ENCODE peak calls at places on chromosomes 5 and 9, in five cellular contexts. One of them, this sample, is unnamed.

GRCh38 chr5:37501152-37501551 is 122.0 kb downstream of the WDR70 start:
- DNase-seq in AG10803: no peak
- DNase-seq in cardiac muscle cell: peak; percentile 9
- DNase-seq in neural crest cell: no peak
- DNase-seq in progenitor cell of endocrine pancreas: no peak
- DNase-seq in this sample: peak; percentile 11

GRCh38 chr5:170388818-170389217 is 349 bp downstream of the KCNMB1 start:
- DNase-seq in AG10803: no peak
- DNase-seq in cardiac muscle cell: no peak
- DNase-seq in neural crest cell: no peak
- DNase-seq in progenitor cell of endocrine pancreas: no peak
- DNase-seq in this sample: no peak

GRCh38 chr9:96327694-96328352 is 25.8 kb upstream of the HSD17B3 start:
- DNase-seq in AG10803: peak; percentile 51
- DNase-seq in cardiac muscle cell: peak; percentile 77
- DNase-seq in neural crest cell: peak; percentile 53
- DNase-seq in progenitor cell of endocrine pancreas: no peak
- DNase-seq in this sample: peak; percentile 61

GRCh38 chr5:74080157-74080556 is 454.2 kb downstream of the ARHGEF28 start:
- DNase-seq in AG10803: no peak
- DNase-seq in cardiac muscle cell: no peak
- DNase-seq in neural crest cell: no peak
- DNase-seq in progenitor cell of endocrine pancreas: no peak
- DNase-seq in this sample: no peak

GRCh38 chr9:80175286-80175906 is 603.6 kb downstream of the TLE4 start:
- DNase-seq in AG10803: peak; percentile 49
- DNase-seq in cardiac muscle cell: peak; percentile 55
- DNase-seq in neural crest cell: peak; percentile 9
- DNase-seq in progenitor cell of endocrine pancreas: no peak
- DNase-seq in this sample: peak; percentile 8

GRCh38 chr5:19547640-19548039 is 440.4 kb downstream of the CDH18 start:
- DNase-seq in AG10803: no peak
- DNase-seq in cardiac muscle cell: peak; percentile 20
- DNase-seq in neural crest cell: no peak
- DNase-seq in progenitor cell of endocrine pancreas: no peak
- DNase-seq in this sample: no peak

GRCh38 chr5:16350816-16351215 is 114.8 kb downstream of the ZNF622 start:
- DNase-seq in AG10803: no peak
- DNase-seq in cardiac muscle cell: no peak
- DNase-seq in neural crest cell: no peak
- DNase-seq in progenitor cell of endocrine pancreas: no peak
- DNase-seq in this sample: no peak

GRCh38 chr9:104984541-104984940 is 56.6 kb upstream of the ABCA1 start:
- DNase-seq in AG10803: no peak
- DNase-seq in cardiac muscle cell: no peak
- DNase-seq in neural crest cell: no peak
- DNase-seq in progenitor cell of endocrine pancreas: no peak
- DNase-seq in this sample: no peak

GRCh38 chr5:28066856-28067255 is 1028.5 kb upstream of the CDH9 start:
- DNase-seq in AG10803: no peak
- DNase-seq in cardiac muscle cell: no peak
- DNase-seq in neural crest cell: no peak
- DNase-seq in progenitor cell of endocrine pancreas: no peak
- DNase-seq in this sample: no peak

GRCh38 chr5:78162253-78162862 is 132.1 kb downstream of the AP3B1 start:
- DNase-seq in AG10803: peak; percentile 32
- DNase-seq in cardiac muscle cell: peak; percentile 60
- DNase-seq in neural crest cell: peak; percentile 16
- DNase-seq in progenitor cell of endocrine pancreas: no peak
- DNase-seq in this sample: peak; percentile 29

GRCh38 chr5:172102251-172102870 is 85.7 kb downstream of the STK10 start:
- DNase-seq in AG10803: no peak
- DNase-seq in cardiac muscle cell: peak; percentile 90
- DNase-seq in neural crest cell: no peak
- DNase-seq in progenitor cell of endocrine pancreas: no peak
- DNase-seq in this sample: no peak

GRCh38 chr5:76403963-76404693 is 1.0 kb downstream of the IQGAP2 start:
- DNase-seq in AG10803: no peak
- DNase-seq in cardiac muscle cell: no peak
- DNase-seq in neural crest cell: no peak
- DNase-seq in progenitor cell of endocrine pancreas: peak; percentile 66
- DNase-seq in this sample: no peak

GRCh38 chr5:5078009-5078897 is 61.9 kb upstream of the ADAMTS16 start:
- DNase-seq in AG10803: no peak
- DNase-seq in cardiac muscle cell: no peak
- DNase-seq in neural crest cell: no peak
- DNase-seq in progenitor cell of endocrine pancreas: no peak
- DNase-seq in this sample: no peak

GRCh38 chr5:24161559-24161958 is 483.2 kb downstream of the CDH10 start:
- DNase-seq in AG10803: no peak
- DNase-seq in cardiac muscle cell: no peak
- DNase-seq in neural crest cell: no peak
- DNase-seq in progenitor cell of endocrine pancreas: no peak
- DNase-seq in this sample: no peak

GRCh38 chr9:97470076-97470475 is 31.4 kb upstream of the TMOD1 start:
- DNase-seq in AG10803: no peak
- DNase-seq in cardiac muscle cell: no peak
- DNase-seq in neural crest cell: no peak
- DNase-seq in progenitor cell of endocrine pancreas: no peak
- DNase-seq in this sample: no peak

GRCh38 chr9:121055642-121056143 is 5.6 kb upstream of the C5 start:
- DNase-seq in AG10803: no peak
- DNase-seq in cardiac muscle cell: peak; percentile 17
- DNase-seq in neural crest cell: no peak
- DNase-seq in progenitor cell of endocrine pancreas: no peak
- DNase-seq in this sample: no peak

GRCh38 chr9:88388886-88389617 is 808 bp downstream of the SPIN1 start:
- DNase-seq in AG10803: peak; percentile 83
- DNase-seq in cardiac muscle cell: peak; percentile 76
- DNase-seq in neural crest cell: peak; percentile 63
- DNase-seq in progenitor cell of endocrine pancreas: peak; percentile 80
- DNase-seq in this sample: peak; percentile 65

GRCh38 chr9:105079457-105079856 is 151.5 kb upstream of the ABCA1 start:
- DNase-seq in AG10803: no peak
- DNase-seq in cardiac muscle cell: no peak
- DNase-seq in neural crest cell: no peak
- DNase-seq in progenitor cell of endocrine pancreas: no peak
- DNase-seq in this sample: no peak

GRCh38 chr5:39716532-39716971 is 291.8 kb upstream of the DAB2 start:
- DNase-seq in AG10803: peak; percentile 44
- DNase-seq in cardiac muscle cell: peak; percentile 76
- DNase-seq in neural crest cell: peak; percentile 2
- DNase-seq in progenitor cell of endocrine pancreas: peak; percentile 19
- DNase-seq in this sample: peak; percentile 29

GRCh38 chr9:111743275-111743674 is 51.5 kb downstream of the SHOC1 start:
- DNase-seq in AG10803: peak; percentile 80
- DNase-seq in cardiac muscle cell: peak; percentile 72
- DNase-seq in neural crest cell: no peak
- DNase-seq in progenitor cell of endocrine pancreas: no peak
- DNase-seq in this sample: peak; percentile 79

GRCh38 chr9:117722108-117722761 is 18.0 kb downstream of the TLR4 start:
- DNase-seq in AG10803: no peak
- DNase-seq in cardiac muscle cell: no peak
- DNase-seq in neural crest cell: no peak
- DNase-seq in progenitor cell of endocrine pancreas: no peak
- DNase-seq in this sample: no peak

GRCh38 chr9:21326526-21327139 is 8.6 kb downstream of the KLHL9 start:
- DNase-seq in AG10803: peak; percentile 46
- DNase-seq in cardiac muscle cell: peak; percentile 56
- DNase-seq in neural crest cell: no peak
- DNase-seq in progenitor cell of endocrine pancreas: no peak
- DNase-seq in this sample: peak; percentile 29
- TF ChIP-seq CTCF in AG10803: peak; percentile 72
- TF ChIP-seq CTCF in cardiac muscle cell: peak; percentile 62
- TF ChIP-seq CTCF in neural crest cell: peak; percentile 84
- TF ChIP-seq CTCF in progenitor cell of endocrine pancreas: peak; percentile 83
- TF ChIP-seq CTCF in this sample: peak; percentile 87

DNA sequence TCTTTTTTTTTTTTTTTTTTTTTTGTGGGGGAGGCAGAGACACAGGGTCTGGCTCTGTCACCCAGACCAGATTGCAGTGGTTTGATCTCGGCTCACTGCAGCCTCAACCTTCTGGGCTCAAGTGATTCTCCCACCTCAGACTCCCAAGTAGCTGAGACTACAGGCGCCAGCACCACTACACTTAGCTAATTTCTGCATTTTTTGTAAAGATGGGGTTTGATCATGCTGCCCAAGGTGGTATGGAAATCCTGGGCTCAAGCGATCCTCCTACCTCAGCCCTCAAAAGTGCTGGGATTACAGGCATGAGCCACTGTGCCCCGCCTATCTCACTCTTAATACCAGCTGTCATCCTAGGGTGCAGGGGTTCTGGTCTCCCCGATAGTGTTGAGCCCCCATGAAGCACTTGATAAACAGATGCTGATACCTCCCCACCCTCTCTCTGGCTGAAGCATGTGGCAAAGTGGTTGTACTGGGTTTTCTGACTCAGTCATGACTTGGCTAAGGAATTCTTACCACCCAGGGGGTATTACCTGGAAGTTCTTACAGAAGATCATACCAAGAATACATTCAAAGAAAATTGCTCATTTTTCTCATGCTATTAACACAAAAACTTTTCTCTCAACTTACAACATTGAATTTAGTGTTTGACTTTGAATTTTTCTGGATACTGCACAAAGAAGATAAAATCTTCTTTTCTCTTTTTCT is 110.2 kb upstream of the DAPK1 start:
- DNase-seq in AG10803: peak; percentile 9
- DNase-seq in cardiac muscle cell: no peak
- DNase-seq in neural crest cell: no peak
- DNase-seq in progenitor cell of endocrine pancreas: no peak
- DNase-seq in this sample: no peak
- TF ChIP-seq CTCF in AG10803: no peak
- TF ChIP-seq CTCF in cardiac muscle cell: no peak
- TF ChIP-seq CTCF in neural crest cell: no peak
- TF ChIP-seq CTCF in progenitor cell of endocrine pancreas: no peak
- TF ChIP-seq CTCF in this sample: no peak

GRCh38 chr9:99269429-99269828 is 47.3 kb downstream of the SEC61B start:
- DNase-seq in AG10803: peak; percentile 90
- DNase-seq in cardiac muscle cell: peak; percentile 74
- DNase-seq in neural crest cell: no peak
- DNase-seq in progenitor cell of endocrine pancreas: no peak
- DNase-seq in this sample: peak; percentile 87
- TF ChIP-seq CTCF in AG10803: no peak
- TF ChIP-seq CTCF in cardiac muscle cell: no peak
- TF ChIP-seq CTCF in neural crest cell: no peak
- TF ChIP-seq CTCF in progenitor cell of endocrine pancreas: no peak
- TF ChIP-seq CTCF in this sample: no peak

DNA sequence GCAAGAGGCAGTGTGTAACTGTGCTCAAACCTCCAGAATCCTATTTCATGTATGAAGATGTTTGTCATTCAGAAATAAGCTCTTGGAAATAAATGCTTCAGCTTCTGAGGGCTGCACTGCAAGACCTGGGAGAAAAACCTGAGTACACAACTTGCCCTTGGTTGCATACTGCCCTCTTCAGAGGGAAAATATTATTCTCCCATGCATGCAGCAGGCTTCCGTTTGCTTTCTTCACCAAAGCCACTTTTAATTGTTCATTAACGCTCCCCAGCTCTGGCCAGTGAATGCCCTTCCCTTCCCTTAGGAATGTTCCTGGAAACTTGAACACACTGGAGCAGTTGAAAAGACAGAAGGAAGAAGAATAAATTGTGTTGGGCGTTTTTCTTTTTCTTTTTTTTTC is 2.5 kb upstream of the WHRN start:
- DNase-seq in AG10803: peak; percentile 29
- DNase-seq in cardiac muscle cell: peak; percentile 41
- DNase-seq in neural crest cell: no peak
- DNase-seq in progenitor cell of endocrine pancreas: no peak
- DNase-seq in this sample: peak; percentile 28
- TF ChIP-seq CTCF in AG10803: peak; percentile 45
- TF ChIP-seq CTCF in cardiac muscle cell: peak; percentile 24
- TF ChIP-seq CTCF in neural crest cell: no peak
- TF ChIP-seq CTCF in progenitor cell of endocrine pancreas: peak; percentile 32
- TF ChIP-seq CTCF in this sample: peak; percentile 68

GRCh38 chr9:124037790-124038189 is 26.2 kb downstream of the LHX2 start:
- DNase-seq in AG10803: peak; percentile 9
- DNase-seq in cardiac muscle cell: no peak
- DNase-seq in neural crest cell: no peak
- DNase-seq in progenitor cell of endocrine pancreas: no peak
- DNase-seq in this sample: no peak
- TF ChIP-seq CTCF in AG10803: peak; percentile 14
- TF ChIP-seq CTCF in cardiac muscle cell: peak; percentile 9
- TF ChIP-seq CTCF in neural crest cell: no peak
- TF ChIP-seq CTCF in progenitor cell of endocrine pancreas: no peak
- TF ChIP-seq CTCF in this sample: no peak

GRCh38 chr5:147507480-147508126 is 2.3 kb downstream of the DPYSL3 start:
- DNase-seq in AG10803: peak; percentile 72
- DNase-seq in cardiac muscle cell: peak; percentile 67
- DNase-seq in neural crest cell: no peak
- DNase-seq in progenitor cell of endocrine pancreas: no peak
- DNase-seq in this sample: peak; percentile 59

GRCh38 chr5:147508711-147509040 is 1.2 kb downstream of the DPYSL3 start:
- DNase-seq in AG10803: peak; percentile 16
- DNase-seq in cardiac muscle cell: peak; percentile 13
- DNase-seq in neural crest cell: no peak
- DNase-seq in progenitor cell of endocrine pancreas: no peak
- DNase-seq in this sample: no peak

GRCh38 chr5:147509041-147509709 is 693 bp downstream of the DPYSL3 start:
- DNase-seq in AG10803: peak; percentile 17
- DNase-seq in cardiac muscle cell: peak; percentile 32
- DNase-seq in neural crest cell: peak; percentile 24
- DNase-seq in progenitor cell of endocrine pancreas: peak; percentile 9
- DNase-seq in this sample: no peak

GRCh38 chr5:147510885-147511284 is 1.0 kb upstream of the DPYSL3 start:
- DNase-seq in AG10803: no peak
- DNase-seq in cardiac muscle cell: no peak
- DNase-seq in neural crest cell: no peak
- DNase-seq in progenitor cell of endocrine pancreas: no peak
- DNase-seq in this sample: no peak

DNA sequence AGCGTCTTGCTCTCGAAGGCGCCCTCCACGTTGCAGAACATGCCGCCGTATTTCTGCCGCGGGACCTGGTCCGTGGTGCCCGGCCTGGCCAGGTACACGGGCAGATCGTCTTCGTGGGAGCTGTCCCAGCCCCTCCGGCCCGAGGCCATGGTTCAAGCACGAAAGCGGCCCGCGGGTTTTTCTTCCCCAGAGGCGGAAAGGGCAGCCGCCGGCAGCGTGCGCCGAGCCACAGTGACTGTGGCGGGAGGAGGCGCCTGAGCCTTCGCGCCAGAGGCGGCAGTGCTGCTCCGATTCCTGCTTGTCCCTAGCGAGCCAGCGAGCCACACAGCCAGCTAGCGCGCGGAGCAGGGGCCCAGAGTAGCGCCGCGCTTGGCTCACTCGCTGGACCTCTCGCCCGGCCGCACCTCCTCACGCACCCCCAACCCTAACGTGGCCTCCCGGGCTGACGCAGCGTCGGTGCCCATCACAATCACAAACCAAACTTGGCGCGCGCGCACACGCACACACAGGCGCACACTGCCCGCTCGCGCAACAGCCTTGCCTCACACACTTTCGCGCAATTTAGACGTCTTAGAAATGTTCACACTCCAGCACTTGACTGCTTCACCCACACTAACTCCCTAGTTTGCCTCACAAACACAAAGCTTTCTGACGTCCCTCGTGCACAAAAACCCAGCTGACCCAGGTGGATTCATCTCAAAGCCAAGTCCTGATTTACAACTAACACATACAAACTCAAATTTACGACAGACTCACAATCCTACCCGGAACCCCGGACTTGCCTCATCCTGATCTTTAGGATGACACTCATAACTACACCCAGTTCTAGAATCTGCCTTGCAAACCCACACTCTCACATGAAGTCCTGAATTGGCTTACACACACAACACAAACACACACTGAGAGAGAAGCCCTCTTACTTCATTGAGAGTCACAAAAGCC is at the start of gene DPYSL3:
- DNase-seq in AG10803: peak; percentile 82
- DNase-seq in cardiac muscle cell: peak; percentile 89
- DNase-seq in neural crest cell: peak; percentile 69
- DNase-seq in progenitor cell of endocrine pancreas: peak; percentile 55
- DNase-seq in this sample: peak; percentile 81
- TF ChIP-seq CTCF in AG10803: peak; percentile 42
- TF ChIP-seq CTCF in cardiac muscle cell: peak; percentile 45
- TF ChIP-seq CTCF in neural crest cell: peak; percentile 50
- TF ChIP-seq CTCF in progenitor cell of endocrine pancreas: peak; percentile 51
- TF ChIP-seq CTCF in this sample: peak; percentile 62